ENCODE peak calls at places on chromosomes 16 and 17, in six cellular contexts. One of them, this sample, is unnamed.

GRCh38 chr16:1537763-1538289 is 4.4 kb downstream of the TMEM204 start:
- DNase-seq in T-helper 2 cell: peak; percentile 66
- DNase-seq in HCT116: no peak
- DNase-seq in H9: no peak
- DNase-seq in GM04504: no peak
- DNase-seq in epithelial cell of prostate: no peak
- DNase-seq in this sample: no peak

GRCh38 chr16:9144106-9144505 is 52.7 kb downstream of the HAPSTR1 start:
- DNase-seq in GM04504: no peak
- DNase-seq in HCT116: no peak
- DNase-seq in T-helper 2 cell: no peak
- DNase-seq in H9: no peak
- DNase-seq in epithelial cell of prostate: no peak
- DNase-seq in this sample: no peak

GRCh38 chr16:85479972-85480726 is 133.0 kb upstream of the GSE1 start:
- DNase-seq in epithelial cell of prostate: no peak
- DNase-seq in HCT116: no peak
- DNase-seq in GM04504: no peak
- DNase-seq in H9: peak; percentile 67
- DNase-seq in T-helper 2 cell: no peak
- DNase-seq in this sample: no peak

GRCh38 chr17:67027031-67027628 is 17.2 kb upstream of the CACNG1 start:
- DNase-seq in HCT116: no peak
- DNase-seq in H9: no peak
- DNase-seq in epithelial cell of prostate: no peak
- DNase-seq in T-helper 2 cell: no peak
- DNase-seq in GM04504: no peak
- DNase-seq in this sample: no peak

GRCh38 chr16:56866955-56867830 is 2.2 kb downstream of the SLC12A3 start:
- DNase-seq in T-helper 2 cell: peak; percentile 66
- DNase-seq in HCT116: peak; percentile 43
- DNase-seq in H9: no peak
- DNase-seq in epithelial cell of prostate: no peak
- DNase-seq in GM04504: peak; percentile 17
- DNase-seq in this sample: no peak

GRCh38 chr16:71927787-71928186 is 32.5 kb downstream of the IST1 start:
- DNase-seq in GM04504: no peak
- DNase-seq in H9: no peak
- DNase-seq in T-helper 2 cell: no peak
- DNase-seq in epithelial cell of prostate: no peak
- DNase-seq in HCT116: no peak
- DNase-seq in this sample: no peak

GRCh38 chr17:76383645-76384221 is 676 bp upstream of the SPHK1 start:
- DNase-seq in epithelial cell of prostate: no peak
- DNase-seq in GM04504: peak; percentile 24
- DNase-seq in T-helper 2 cell: peak; percentile 74
- DNase-seq in HCT116: no peak
- DNase-seq in H9: peak; percentile 74
- DNase-seq in this sample: no peak

GRCh38 chr17:82490512-82491195 is 28.9 kb upstream of the FOXK2 start:
- DNase-seq in GM04504: no peak
- DNase-seq in epithelial cell of prostate: no peak
- DNase-seq in HCT116: no peak
- DNase-seq in H9: no peak
- DNase-seq in T-helper 2 cell: no peak
- DNase-seq in this sample: no peak

GRCh38 chr17:46877466-46877865 is 26.1 kb downstream of the WNT9B start:
- DNase-seq in GM04504: no peak
- DNase-seq in T-helper 2 cell: peak; percentile 41
- DNase-seq in HCT116: no peak
- DNase-seq in H9: no peak
- DNase-seq in epithelial cell of prostate: no peak
- DNase-seq in this sample: no peak

GRCh38 chr16:25550647-25551046 is 141.1 kb upstream of the HS3ST4 start:
- DNase-seq in H9: no peak
- DNase-seq in HCT116: no peak
- DNase-seq in GM04504: no peak
- DNase-seq in T-helper 2 cell: no peak
- DNase-seq in epithelial cell of prostate: no peak
- DNase-seq in this sample: no peak

GRCh38 chr16:46889245-46889941 is 5.2 kb downstream of the GPT2 start:
- DNase-seq in GM04504: no peak
- DNase-seq in T-helper 2 cell: no peak
- DNase-seq in HCT116: no peak
- DNase-seq in H9: no peak
- DNase-seq in epithelial cell of prostate: no peak
- DNase-seq in this sample: no peak

GRCh38 chr17:40646791-40647548 is 648 bp downstream of the SMARCE1 start:
- DNase-seq in epithelial cell of prostate: no peak
- DNase-seq in T-helper 2 cell: peak; percentile 70
- DNase-seq in H9: no peak
- DNase-seq in GM04504: no peak
- DNase-seq in HCT116: peak; percentile 28
- DNase-seq in this sample: no peak

GRCh38 chr17:80289631-80290030 is 29.0 kb downstream of the RNF213 start:
- DNase-seq in H9: no peak
- DNase-seq in epithelial cell of prostate: no peak
- DNase-seq in HCT116: no peak
- DNase-seq in T-helper 2 cell: no peak
- DNase-seq in GM04504: no peak
- DNase-seq in this sample: no peak

GRCh38 chr17:58396173-58396572 is 21.2 kb downstream of the RNF43 start:
- DNase-seq in HCT116: no peak
- DNase-seq in epithelial cell of prostate: no peak
- DNase-seq in GM04504: no peak
- DNase-seq in T-helper 2 cell: no peak
- DNase-seq in H9: no peak
- DNase-seq in this sample: no peak

GRCh38 chr16:3536851-3537250 is 36.0 kb downstream of the CLUAP1 start:
- DNase-seq in T-helper 2 cell: no peak
- DNase-seq in GM04504: no peak
- DNase-seq in H9: no peak
- DNase-seq in HCT116: no peak
- DNase-seq in epithelial cell of prostate: no peak
- DNase-seq in this sample: no peak

This sample was measured in keratinocyte.